ENCODE peak calls at places on chromosomes 7 and 10, in ten cellular contexts. J is neuronal stem cell, M is colonic mucosa, O is endodermal cell, A is fibroblast of lung, D is H1, X is Karpas-422, G is mesendoderm, Z is astrocyte, I is IMR-90. C is an unnamed sample.

GRCh38 chr7:46626261-46627037 is 705.4 kb upstream of the IGFBP3 start:
- DNase-seq in J (no peak), M (no peak), O (peak), A (no peak), D (no peak), X (no peak), G (peak), Z (no peak), I (no peak), C (no peak)

GRCh38 chr10:10959666-10960065 is 58.0 kb upstream of the CELF2 start:
- DNase-seq in J (no peak), M (no peak), O (no peak), A (no peak), D (no peak), X (no peak), G (no peak), Z (no peak), I (no peak), C (no peak)

GRCh38 chr10:125431149-125431548 is 251.8 kb downstream of the TEX36 start:
- DNase-seq in J (no peak), M (no peak), O (no peak), A (no peak), D (no peak), X (no peak), G (no peak), Z (no peak), I (no peak), C (no peak)

GRCh38 chr10:75229961-75230360 is 5.8 kb downstream of the COMTD1 start:
- DNase-seq in J (no peak), M (no peak), O (peak), A (peak), D (no peak), X (no peak), G (no peak), Z (peak), I (peak), C (no peak)

GRCh38 chr7:149874644-149875028 is 867 bp downstream of the ATP6V0E2 start:
- DNase-seq in J (no peak), M (no peak), O (no peak), A (no peak), D (no peak), X (no peak), G (no peak), Z (no peak), I (no peak), C (no peak)

GRCh38 chr10:73865459-73866442 is 8.6 kb downstream of the CAMK2G start:
- DNase-seq in J (no peak), M (peak), O (no peak), A (no peak), D (no peak), X (peak), G (peak), Z (no peak), I (no peak), C (peak)

GRCh38 chr10:104183682-104184081 is 48.5 kb downstream of the CFAP43 start:
- DNase-seq in J (no peak), M (no peak), O (no peak), A (no peak), D (no peak), X (no peak), G (no peak), Z (no peak), I (no peak), C (no peak)

GRCh38 chr10:98041352-98042043 is 11.1 kb upstream of the CRTAC1 start:
- DNase-seq in J (peak), M (peak), O (peak), A (peak), D (peak), X (peak), G (peak), Z (peak), I (peak), C (no peak)

GRCh38 chr10:46528675-46529615 is 27.5 kb downstream of the GPRIN2 start:
- DNase-seq in J (no peak), M (no peak), O (no peak), A (no peak), D (no peak), X (no peak), G (no peak), Z (no peak), I (no peak), C (no peak)

GRCh38 chr10:37057280-37057679 is 68.1 kb upstream of the ANKRD30A start:
- DNase-seq in J (no peak), M (no peak), O (no peak), A (no peak), D (no peak), X (no peak), G (no peak), Z (no peak), I (no peak), C (no peak)

GRCh38 chr7:137882806-137883205 is 36.0 kb upstream of the DGKI start:
- DNase-seq in J (no peak), M (no peak), O (no peak), A (no peak), D (no peak), X (no peak), G (no peak), Z (peak), I (peak), C (no peak)

GRCh38 chr7:157021893-157022680 is 11.6 kb upstream of the MNX1 start:
- DNase-seq in J (no peak), M (no peak), O (peak), A (no peak), D (peak), X (no peak), G (no peak), Z (no peak), I (no peak), C (peak)

GRCh38 chr7:157661611-157661975 is 324.8 kb downstream of the DNAJB6 start:
- DNase-seq in J (no peak), M (no peak), O (no peak), A (no peak), D (no peak), X (no peak), G (no peak), Z (no peak), I (no peak), C (peak)

GRCh38 chr7:33446551-33446950 is 317.2 kb downstream of the BBS9 start:
- DNase-seq in J (no peak), M (no peak), O (no peak), A (no peak), D (no peak), X (no peak), G (no peak), Z (peak), I (no peak), C (no peak)

GRCh38 chr7:55423277-55423711 is 58.2 kb downstream of the LANCL2 start:
- DNase-seq in J (no peak), M (no peak), O (peak), A (no peak), D (no peak), X (no peak), G (no peak), Z (peak), I (peak), C (no peak)

GRCh38 chr7:55568613-55569268 is 3.6 kb downstream of the VOPP1 start:
- DNase-seq in J (no peak), M (no peak), O (no peak), A (peak), D (no peak), X (no peak), G (no peak), Z (no peak), I (peak), C (no peak)

GRCh38 chr10:22550732-22551131 is 163.6 kb downstream of the PIP4K2A start:
- DNase-seq in J (no peak), M (peak), O (peak), A (peak), D (peak), X (peak), G (peak), Z (no peak), I (peak), C (no peak)

GRCh38 chr7:128217972-128218652 is 23.0 kb upstream of the LEP start:
- DNase-seq in J (no peak), M (no peak), O (no peak), A (no peak), D (no peak), X (no peak), G (no peak), Z (peak), I (no peak), C (no peak)

GRCh38 chr7:143013897-143014296 is 13.0 kb downstream of the OR9A2 start:
- DNase-seq in J (no peak), M (no peak), O (no peak), A (peak), D (no peak), X (no peak), G (no peak), Z (peak), I (peak), C (no peak)

GRCh38 chr7:84912993-84913635 is 273.7 kb downstream of the SEMA3D start:
- DNase-seq in J (no peak), M (no peak), O (peak), A (peak), D (no peak), X (no peak), G (peak), Z (peak), I (no peak), C (no peak)

GRCh38 chr7:100247152-100247757 is 27.5 kb downstream of the PVRIG start:
- DNase-seq in J (no peak), M (no peak), O (peak), A (peak), D (peak), X (no peak), G (peak), Z (peak), I (peak), C (no peak)

GRCh38 chr7:55690-56248 is 136.6 kb upstream of the FAM20C start:
- DNase-seq in J (no peak), M (no peak), O (peak), A (no peak), D (peak), X (peak), G (peak), Z (no peak), I (no peak), C (peak)

GRCh38 chr10:58486821-58487220 is 25.9 kb upstream of the BICC1 start:
- DNase-seq in J (no peak), M (no peak), O (no peak), A (peak), D (no peak), X (no peak), G (no peak), Z (peak), I (peak), C (no peak)

GRCh38 chr7:75055830-75056431 is 17.7 kb downstream of the RCC1L start:
- DNase-seq in J (no peak), M (no peak), O (no peak), A (peak), D (no peak), X (no peak), G (no peak), Z (peak), I (peak), C (no peak)

GRCh38 chr7:106629521-106629920 is 31.4 kb downstream of the CCDC71L start:
- DNase-seq in J (no peak), M (no peak), O (no peak), A (peak), D (no peak), X (no peak), G (no peak), Z (peak), I (peak), C (no peak)

GRCh38 chr10:68804692-68805091 is 22.6 kb upstream of the STOX1 start:
- DNase-seq in J (no peak), M (no peak), O (no peak), A (no peak), D (no peak), X (no peak), G (no peak), Z (no peak), I (no peak), C (no peak)

GRCh38 chr10:33612116-33612515 is 277.6 kb upstream of the NRP1 start:
- DNase-seq in J (no peak), M (no peak), O (no peak), A (peak), D (no peak), X (no peak), G (no peak), Z (peak), I (peak), C (no peak)

GRCh38 chr7:37534893-37535610 is 86.4 kb upstream of the ELMO1 start:
- DNase-seq in J (no peak), M (no peak), O (no peak), A (no peak), D (no peak), X (no peak), G (no peak), Z (no peak), I (no peak), C (no peak)

GRCh38 chr7:124440081-124440480 is 325.5 kb downstream of the GPR37 start:
- DNase-seq in J (no peak), M (no peak), O (no peak), A (peak), D (no peak), X (no peak), G (no peak), Z (no peak), I (peak), C (no peak)

GRCh38 chr10:77619964-77620703 is 17.5 kb downstream of the KCNMA1 start:
- DNase-seq in J (no peak), M (no peak), O (no peak), A (no peak), D (no peak), X (no peak), G (no peak), Z (no peak), I (no peak), C (no peak)

GRCh38 chr7:54252256-54253035 is 289.7 kb upstream of the VSTM2A start:
- DNase-seq in J (no peak), M (no peak), O (no peak), A (no peak), D (no peak), X (no peak), G (no peak), Z (no peak), I (no peak), C (no peak)

GRCh38 chr7:50731703-50732582 is 50.8 kb downstream of the GRB10 start:
- DNase-seq in J (no peak), M (no peak), O (no peak), A (no peak), D (no peak), X (no peak), G (no peak), Z (no peak), I (no peak), C (no peak)

GRCh38 chr10:132971448-132972148 is 29.2 kb upstream of the CFAP46 start:
- DNase-seq in J (no peak), M (no peak), O (no peak), A (no peak), D (peak), X (no peak), G (no peak), Z (no peak), I (no peak), C (no peak)

GRCh38 chr10:94403034-94403822 is 887 bp downstream of the TBC1D12 start:
- DNase-seq in J (peak), M (peak), O (peak), A (peak), D (peak), X (no peak), G (peak), Z (peak), I (peak), C (peak)
- H3K27ac ChIP-seq in J (no peak), M (peak), O (no peak), A (peak), D (no peak), X (no peak), G (peak), Z (peak), I (peak), C (peak)

GRCh38 chr7:43487731-43488073 is 95.2 kb upstream of the STK17A start:
- DNase-seq in J (no peak), M (no peak), O (no peak), A (no peak), D (no peak), X (no peak), G (no peak), Z (no peak), I (no peak), C (no peak)
- H3K9ac ChIP-seq in J (no peak), M (no peak), O (no peak), A (no peak), D (no peak), X (no peak), G (no peak), Z (no peak), I (no peak), C (no peak)

GRCh38 chr7:35716038-35716803 is 21.3 kb upstream of the HERPUD2 start:
- DNase-seq in J (no peak), M (no peak), O (no peak), A (peak), D (no peak), X (no peak), G (no peak), Z (no peak), I (peak), C (no peak)
- H3K4me3 ChIP-seq in J (no peak), M (no peak), O (no peak), A (peak), D (no peak), X (no peak), G (no peak), Z (no peak), I (no peak), C (peak)

GRCh38 chr7:24756545-24756988 is 697 bp downstream of the GSDME start:
- DNase-seq in J (no peak), M (no peak), O (peak), A (no peak), D (no peak), X (no peak), G (peak), Z (no peak), I (peak), C (no peak)

GRCh38 chr7:24756989-24757798 is at the start of gene GSDME:
- DNase-seq in J (peak), M (peak), O (peak), A (peak), D (peak), X (no peak), G (peak), Z (peak), I (peak), C (peak)

GRCh38 chr7:24755096-24755495 is 2.2 kb downstream of the GSDME start:
- DNase-seq in J (no peak), M (no peak), O (no peak), A (no peak), D (no peak), X (no peak), G (no peak), Z (no peak), I (no peak), C (no peak)

GRCh38 chr7:24757799-24758275 is 573 bp upstream of the GSDME start:
- DNase-seq in J (no peak), M (no peak), O (no peak), A (peak), D (no peak), X (no peak), G (peak), Z (peak), I (peak), C (no peak)

DNA sequence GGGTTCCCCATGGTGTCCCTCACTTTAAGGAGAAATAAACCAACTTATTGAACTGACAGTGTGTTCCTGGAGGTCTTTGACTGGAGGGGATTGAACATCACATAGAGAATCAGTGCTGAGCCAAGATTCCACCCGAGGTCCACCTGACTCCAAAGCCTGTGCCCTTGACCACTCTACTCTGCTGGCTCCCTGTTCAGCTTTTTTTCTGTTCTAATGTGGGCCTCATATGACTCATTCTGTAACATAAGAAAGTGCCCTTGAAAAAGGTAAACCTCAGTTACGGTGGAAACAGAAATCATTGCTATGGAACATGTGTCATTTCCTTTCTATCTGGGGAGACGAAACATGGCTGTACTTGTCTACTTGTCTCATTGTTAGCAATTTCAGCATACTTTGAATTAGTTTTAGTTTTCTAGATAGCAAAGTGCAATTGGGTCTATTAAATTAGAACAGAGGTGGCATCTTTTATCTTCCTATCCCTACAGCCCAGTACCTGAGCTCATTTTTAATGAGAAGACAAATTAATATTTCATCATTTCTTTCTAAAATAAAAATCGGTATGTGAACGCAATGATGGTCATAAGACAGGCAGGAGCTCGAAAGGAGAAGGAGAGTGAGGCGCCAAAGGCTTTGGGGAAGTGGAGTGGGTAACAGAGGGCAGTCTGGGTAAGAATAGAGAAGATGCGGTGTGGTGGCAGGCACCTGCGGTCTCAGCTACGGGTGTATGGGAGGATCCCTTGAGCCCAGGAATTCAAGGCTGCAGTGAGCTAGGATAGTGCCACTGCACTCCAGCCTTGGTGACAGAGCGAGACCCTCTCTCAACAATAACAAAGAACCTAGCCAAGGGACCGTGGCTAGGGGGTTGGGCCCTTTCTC is 1.5 kb downstream of the GSDME start:
- DNase-seq in J (no peak), M (no peak), O (no peak), A (peak), D (no peak), X (no peak), G (no peak), Z (peak), I (peak), C (no peak)
- H3K27ac ChIP-seq in J (no peak), M (no peak), O (no peak), A (no peak), D (no peak), X (no peak), G (no peak), Z (peak), I (peak), C (no peak)

GRCh38 chr7:29588900-29589696 is 25.5 kb downstream of the PRR15 start:
- DNase-seq in J (no peak), M (peak), O (peak), A (peak), D (peak), X (peak), G (peak), Z (no peak), I (peak), C (no peak)
- H3K9ac ChIP-seq in J (no peak), M (peak), O (no peak), A (no peak), D (no peak), X (no peak), G (no peak), Z (no peak), I (no peak), C (no peak)

GRCh38 chr7:80150621-80151273 is 16.1 kb downstream of the GNAI1 start:
- DNase-seq in J (no peak), M (no peak), O (no peak), A (peak), D (no peak), X (no peak), G (peak), Z (peak), I (peak), C (no peak)
- H3K4me3 ChIP-seq in J (no peak), M (no peak), O (no peak), A (no peak), D (no peak), X (no peak), G (no peak), Z (no peak), I (no peak), C (peak)

GRCh38 chr7:116702046-116702445 is 30.1 kb downstream of the MET start:
- DNase-seq in J (no peak), M (no peak), O (no peak), A (no peak), D (no peak), X (no peak), G (no peak), Z (peak), I (no peak), C (no peak)
- H3K27ac ChIP-seq in J (no peak), M (no peak), O (no peak), A (no peak), D (no peak), X (peak), G (no peak), Z (no peak), I (no peak), C (no peak)

GRCh38 chr7:27175005-27175625 is 995 bp upstream of the HOXA10 start:
- DNase-seq in J (no peak), M (peak), O (peak), A (no peak), D (peak), X (no peak), G (peak), Z (no peak), I (no peak), C (peak)

GRCh38 chr7:27176343-27176731 is 2.2 kb upstream of the HOXA10 start:
- DNase-seq in J (no peak), M (no peak), O (peak), A (no peak), D (no peak), X (no peak), G (no peak), Z (no peak), I (no peak), C (peak)

GRCh38 chr7:27176962-27177794 is 3.1 kb upstream of the HOXA10 start:
- DNase-seq in J (no peak), M (no peak), O (no peak), A (no peak), D (peak), X (no peak), G (no peak), Z (no peak), I (no peak), C (peak)

GRCh38 chr7:27174077-27175004 is at the start of gene HOXA10:
- DNase-seq in J (no peak), M (peak), O (peak), A (no peak), D (peak), X (no peak), G (no peak), Z (no peak), I (no peak), C (peak)

GRCh38 chr7:27175626-27176342 is 1.7 kb upstream of the HOXA10 start:
- DNase-seq in J (no peak), M (no peak), O (peak), A (no peak), D (peak), X (no peak), G (no peak), Z (no peak), I (no peak), C (peak)
- H3K9ac ChIP-seq in J (no peak), M (peak), O (no peak), A (no peak), D (no peak), X (no peak), G (no peak), Z (no peak), I (no peak), C (peak)

C was measured in kidney.